ENCODE peak calls at places on chromosomes 3 and 15, in four cellular contexts. U, A, Z and V are unnamed samples.

GRCh38 chr3:10557250-10557649 is 51.9 kb upstream of the ATP2B2 start:
- DNase-seq in U (no peak), A (no peak), Z (no peak), V (no peak)

GRCh38 chr3:128323206-128324081 is 143.2 kb downstream of the DNAJB8 start:
- DNase-seq in U (no peak), A (no peak), Z (no peak), V (no peak)

GRCh38 chr3:51388286-51389029 is 2.6 kb upstream of the RBM15B start:
- DNase-seq in U (peak), A (no peak), Z (no peak), V (no peak)

GRCh38 chr15:62426387-62426956 is 261.4 kb upstream of the C2CD4B start:
- DNase-seq in U (peak), A (no peak), Z (no peak), V (no peak)

GRCh38 chr3:148642616-148643015 is 55.1 kb upstream of the AGTR1 start:
- DNase-seq in U (no peak), A (no peak), Z (no peak), V (no peak)

GRCh38 chr3:169623971-169624370 is 39.5 kb downstream of the MECOM start:
- DNase-seq in U (no peak), A (no peak), Z (no peak), V (no peak)

GRCh38 chr3:87498358-87499080 is 222.1 kb upstream of the POU1F1 start:
- DNase-seq in U (no peak), A (no peak), Z (no peak), V (no peak)

GRCh38 chr15:75836953-75837321 is 6.3 kb upstream of the UBE2Q2 start:
- DNase-seq in U (no peak), A (peak), Z (no peak), V (peak)

GRCh38 chr3:32975891-32976290 is 24.4 kb downstream of the CCR4 start:
- DNase-seq in U (no peak), A (peak), Z (no peak), V (no peak)

GRCh38 chr3:12265558-12265957 is 23.3 kb upstream of the PPARG start:
- DNase-seq in U (no peak), A (no peak), Z (no peak), V (no peak)

GRCh38 chr3:149330609-149331008 is 2.8 kb downstream of the TM4SF18 start:
- DNase-seq in U (no peak), A (no peak), Z (no peak), V (no peak)

GRCh38 chr3:47004369-47005211 is 25.1 kb downstream of the NBEAL2 start:
- DNase-seq in U (no peak), A (no peak), Z (no peak), V (no peak)

GRCh38 chr3:10804183-10804648 is 11.8 kb upstream of the SLC6A11 start:
- DNase-seq in U (no peak), A (no peak), Z (no peak), V (no peak)

GRCh38 chr15:72724028-72724427 is 38.0 kb downstream of the BBS4 start:
- DNase-seq in U (no peak), A (no peak), Z (no peak), V (no peak)

GRCh38 chr15:62950455-62950854 is 92.1 kb upstream of the TPM1 start:
- DNase-seq in U (no peak), A (no peak), Z (no peak), V (no peak)

GRCh38 chr3:190543656-190544055 is 29.8 kb downstream of the IL1RAP start:
- DNase-seq in U (no peak), A (no peak), Z (no peak), V (no peak)

GRCh38 chr15:40470423-40471104 is at the start of gene CHST14:
- DNase-seq in U (peak), A (peak), Z (peak), V (no peak)

GRCh38 chr3:60609446-60609845 is 641.8 kb downstream of the FHIT start:
- DNase-seq in U (no peak), A (no peak), Z (peak), V (no peak)

GRCh38 chr3:140953028-140953960 is 11.7 kb downstream of the SLC25A36 start:
- DNase-seq in U (no peak), A (peak), Z (no peak), V (no peak)

GRCh38 chr3:186315581-186316354 is 46.3 kb downstream of the DGKG start:
- DNase-seq in U (no peak), A (no peak), Z (no peak), V (no peak)

GRCh38 chr3:195249057-195249770 is 21.7 kb downstream of the XXYLT1 start:
- DNase-seq in U (no peak), A (no peak), Z (no peak), V (no peak)
- TF ChIP-seq CBFB in U (no peak), A (no peak), Z (no peak), V (no peak)

GRCh38 chr3:171829841-171830559 is 13.1 kb upstream of the TMEM212 start:
- DNase-seq in U (peak), A (peak), Z (peak), V (no peak)
- TF ChIP-seq CBFB in U (no peak), A (no peak), Z (no peak), V (no peak)

DNA sequence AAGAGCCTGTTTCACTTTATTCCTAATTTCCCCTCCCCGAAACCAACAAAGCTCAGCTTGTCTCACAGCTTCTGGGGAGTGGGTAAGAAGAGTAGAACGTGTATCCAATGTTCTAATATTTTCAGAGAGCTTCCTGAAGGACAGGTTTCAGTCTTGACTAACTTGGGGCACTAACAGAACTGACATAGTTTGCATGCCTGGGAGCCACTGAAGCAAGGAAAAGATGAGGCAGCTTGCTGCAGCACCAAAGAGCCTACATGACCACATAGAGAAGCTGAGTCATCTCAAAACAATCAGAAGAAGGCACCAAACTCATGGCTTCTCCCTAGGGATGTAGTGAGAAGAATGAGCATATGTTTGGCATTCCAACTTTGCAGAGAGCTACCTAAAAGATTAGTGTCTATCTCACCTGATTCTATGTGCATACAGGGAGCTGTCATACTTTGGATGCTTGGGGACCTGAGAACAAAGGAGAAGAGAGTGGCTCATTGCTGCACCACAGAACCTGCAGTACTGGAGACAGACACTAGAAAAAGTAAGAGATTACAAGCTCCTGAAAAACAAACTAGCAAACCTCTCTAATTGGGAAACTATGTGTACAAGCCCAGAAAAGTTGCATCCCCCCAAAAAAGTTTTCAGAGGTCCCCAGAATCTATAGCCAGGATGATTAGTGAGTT is 86.9 kb downstream of the DCLK3 start:
- DNase-seq in U (peak), A (no peak), Z (no peak), V (no peak)
- TF ChIP-seq CBFB in U (no peak), A (no peak), Z (no peak), V (no peak)

GRCh38 chr3:4814904-4815574 is 164.2 kb upstream of the BHLHE40 start:
- DNase-seq in U (no peak), A (peak), Z (no peak), V (no peak)

GRCh38 chr3:4814302-4814903 is 164.8 kb upstream of the BHLHE40 start:
- DNase-seq in U (no peak), A (peak), Z (no peak), V (no peak)

GRCh38 chr3:4812509-4812908 is 166.7 kb upstream of the BHLHE40 start:
- DNase-seq in U (no peak), A (no peak), Z (no peak), V (no peak)

GRCh38 chr3:4816306-4816705 is 162.9 kb upstream of the BHLHE40 start:
- DNase-seq in U (no peak), A (no peak), Z (no peak), V (no peak)

GRCh38 chr3:4813855-4814254 is 165.4 kb upstream of the BHLHE40 start:
- DNase-seq in U (no peak), A (peak), Z (no peak), V (no peak)
- TF ChIP-seq CBFB in U (no peak), A (no peak), Z (no peak), V (no peak)

GRCh38 chr3:143307613-143308183 is 188.1 kb downstream of the CHST2 start:
- DNase-seq in U (no peak), A (peak), Z (no peak), V (peak)
- TF ChIP-seq CBFB in U (no peak), A (no peak), Z (no peak), V (peak)

DNA sequence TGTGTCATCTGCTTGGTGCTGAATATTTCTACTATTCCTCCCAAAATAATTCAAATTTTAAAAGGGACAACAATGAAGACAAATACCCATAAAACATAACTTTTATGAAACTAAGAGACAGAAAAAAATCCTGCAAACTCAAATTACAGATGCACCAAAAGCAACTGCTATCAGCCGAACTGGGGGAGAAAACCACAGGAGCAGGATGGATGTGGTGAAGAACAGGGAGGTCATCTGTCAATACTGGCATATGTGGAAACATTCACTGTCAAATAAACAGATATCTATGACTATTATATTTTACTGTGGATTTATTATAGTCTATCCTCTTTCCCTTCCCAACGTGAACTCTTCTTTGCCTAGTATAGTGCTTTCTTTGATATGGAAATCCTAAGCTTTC is 53.3 kb upstream of the CPOX start:
- DNase-seq in U (no peak), A (no peak), Z (no peak), V (no peak)
- TF ChIP-seq CBFB in U (no peak), A (no peak), Z (no peak), V (no peak)

DNA sequence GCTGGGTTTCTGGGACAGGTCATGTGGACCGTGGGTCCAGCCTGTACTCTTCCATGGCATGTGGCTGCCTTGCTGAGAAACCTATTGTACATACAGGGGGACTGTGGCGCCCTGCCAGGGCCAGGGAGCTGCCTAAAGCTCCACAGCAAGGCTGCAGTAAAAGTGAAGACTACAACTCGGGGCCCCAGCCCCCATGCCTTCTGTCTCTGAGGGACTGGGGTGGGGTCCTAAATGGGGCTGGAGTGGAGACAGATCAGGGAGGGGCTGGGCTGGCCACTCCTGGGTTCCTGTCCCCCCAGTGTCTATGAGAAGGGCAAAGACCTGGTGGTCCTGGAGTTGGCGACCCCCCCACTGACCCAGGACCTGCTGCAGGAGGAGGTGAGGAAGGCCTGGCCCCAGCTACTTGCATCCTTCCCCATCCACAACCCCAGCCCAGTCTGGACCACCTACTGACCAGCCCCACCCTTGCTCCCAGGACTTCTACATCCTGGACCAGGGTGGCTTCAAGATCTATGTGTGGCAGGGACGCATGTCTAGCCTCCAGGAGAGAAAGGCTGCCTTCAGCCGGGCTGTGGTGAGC is 7.3 kb downstream of the VILL start:
- DNase-seq in U (no peak), A (no peak), Z (no peak), V (no peak)
- TF ChIP-seq CBFB in U (no peak), A (no peak), Z (no peak), V (no peak)

GRCh38 chr3:14703791-14704190 is 28.9 kb downstream of the C3orf20 start:
- DNase-seq in U (no peak), A (no peak), Z (no peak), V (no peak)

GRCh38 chr3:14701676-14702075 is 26.7 kb downstream of the C3orf20 start:
- DNase-seq in U (no peak), A (no peak), Z (no peak), V (no peak)

GRCh38 chr3:14700891-14701290 is 25.9 kb downstream of the C3orf20 start:
- DNase-seq in U (no peak), A (no peak), Z (no peak), V (no peak)

GRCh38 chr3:14699643-14700042 is 24.7 kb downstream of the C3orf20 start:
- DNase-seq in U (no peak), A (no peak), Z (no peak), V (no peak)

GRCh38 chr3:14703128-14703750 is 28.3 kb downstream of the C3orf20 start:
- DNase-seq in U (no peak), A (no peak), Z (no peak), V (no peak)
- TF ChIP-seq CBFB in U (no peak), A (no peak), Z (no peak), V (no peak)

DNA sequence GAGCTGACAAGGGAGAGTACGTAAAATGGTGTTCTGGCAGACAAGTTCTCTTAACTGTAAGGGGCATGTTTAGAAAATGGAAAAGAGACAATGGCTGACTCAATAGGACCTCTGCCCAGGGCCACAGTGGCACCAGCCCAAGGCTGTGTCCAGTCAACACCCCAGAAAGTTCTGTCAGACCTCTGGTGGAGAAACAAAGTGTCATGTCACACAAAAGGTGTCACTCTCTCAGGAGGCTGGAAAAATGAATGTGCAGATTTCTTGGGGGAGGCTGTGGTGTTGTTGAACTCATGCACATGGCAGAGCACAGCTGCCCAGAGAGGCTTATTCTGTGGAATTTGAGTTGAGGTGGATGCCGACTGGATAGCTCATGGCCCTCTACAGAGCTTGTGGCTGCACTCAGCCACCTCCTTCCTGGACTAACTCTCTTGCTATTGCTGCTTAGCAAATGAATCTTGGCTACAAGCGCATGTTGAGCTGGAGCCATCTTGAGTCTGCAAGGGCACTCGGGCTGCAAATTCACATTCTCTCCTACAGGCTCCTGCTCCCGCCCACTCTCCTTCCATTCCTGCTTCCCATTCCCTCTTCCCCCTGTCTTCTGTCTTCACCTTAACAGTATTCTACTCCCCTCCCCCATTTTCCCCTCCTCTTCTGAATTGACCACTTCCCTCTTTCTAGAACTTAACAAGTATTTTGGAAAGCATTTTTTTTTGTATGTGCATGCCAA is 55.8 kb upstream of the SLC7A14 start:
- DNase-seq in U (no peak), A (peak), Z (no peak), V (no peak)
- TF ChIP-seq CBFB in U (no peak), A (no peak), Z (no peak), V (no peak)